ENCODE peak calls at places on chromosomes 3 and 15, in eight cellular contexts. X is activated T-cell treated with anti-CD3 and anti-CD28 coated beads for 24 hours, Z is non-pigmented ciliary epithelial cell, Y is foreskin fibroblast, L is H9, F is fibroblast of lung, I is aorta, K is nephron progenitor cell. G is an unnamed sample.

GRCh38 chr3:151537751-151538150 is 76.9 kb upstream of the IGSF10 start:
- DNase-seq in X (no peak), Z (peak), Y (peak), L (no peak), F (peak), I (no peak), K (no peak), G (no peak)

GRCh38 chr3:31066999-31067398 is 172.5 kb upstream of the GADL1 start:
- DNase-seq in X (no peak), Z (peak), Y (peak), L (no peak), F (peak), I (no peak), K (no peak), G (no peak)

GRCh38 chr3:55269096-55269495 is 218.0 kb downstream of the WNT5A start:
- DNase-seq in X (no peak), Z (no peak), Y (no peak), L (no peak), F (no peak), I (no peak), K (no peak), G (no peak)

GRCh38 chr15:77519540-77519939 is 98.9 kb downstream of the HMG20A start:
- DNase-seq in X (no peak), Z (no peak), Y (no peak), L (no peak), F (no peak), I (no peak), K (no peak), G (no peak)

GRCh38 chr3:55588120-55588765 is 101.1 kb upstream of the WNT5A start:
- DNase-seq in X (no peak), Z (no peak), Y (no peak), L (no peak), F (no peak), I (no peak), K (no peak), G (no peak)

GRCh38 chr15:48472756-48473155 is 141.5 kb downstream of the DUT start:
- DNase-seq in X (no peak), Z (no peak), Y (peak), L (no peak), F (peak), I (no peak), K (no peak), G (no peak)

GRCh38 chr3:129936757-129937156 is 37.8 kb upstream of the TRH start:
- DNase-seq in X (peak), Z (peak), Y (peak), L (no peak), F (peak), I (no peak), K (no peak), G (no peak)

GRCh38 chr3:128427175-128427857 is 39.4 kb downstream of the DNAJB8 start:
- DNase-seq in X (no peak), Z (no peak), Y (no peak), L (no peak), F (no peak), I (no peak), K (no peak), G (no peak)

GRCh38 chr3:115469649-115470048 is 153.7 kb upstream of the GAP43 start:
- DNase-seq in X (no peak), Z (no peak), Y (no peak), L (no peak), F (no peak), I (no peak), K (no peak), G (no peak)

GRCh38 chr3:122677261-122677660 is 3.4 kb upstream of the PARP14 start:
- DNase-seq in X (no peak), Z (no peak), Y (no peak), L (no peak), F (peak), I (no peak), K (no peak), G (no peak)

GRCh38 chr3:17307889-17308288 is 423.1 kb downstream of the PLCL2 start:
- DNase-seq in X (no peak), Z (no peak), Y (no peak), L (no peak), F (no peak), I (no peak), K (no peak), G (no peak)

GRCh38 chr15:63892794-63893441 is 59.2 kb upstream of the HERC1 start:
- DNase-seq in X (peak), Z (no peak), Y (no peak), L (no peak), F (no peak), I (no peak), K (no peak), G (no peak)

GRCh38 chr3:123365450-123366143 is 83.3 kb downstream of the ADCY5 start:
- DNase-seq in X (no peak), Z (no peak), Y (no peak), L (peak), F (no peak), I (no peak), K (peak), G (no peak)

GRCh38 chr3:26558257-26558656 is 64.3 kb upstream of the LRRC3B start:
- DNase-seq in X (no peak), Z (no peak), Y (no peak), L (no peak), F (no peak), I (no peak), K (no peak), G (no peak)

GRCh38 chr15:64019764-64020163 is 26.5 kb downstream of the DAPK2 start:
- DNase-seq in X (no peak), Z (no peak), Y (no peak), L (no peak), F (no peak), I (no peak), K (no peak), G (no peak)

GRCh38 chr15:83784975-83785374 is 131.1 kb downstream of the ADAMTSL3 start:
- DNase-seq in X (no peak), Z (no peak), Y (peak), L (no peak), F (peak), I (no peak), K (no peak), G (no peak)

GRCh38 chr3:10867384-10867783 is 51.4 kb downstream of the SLC6A11 start:
- DNase-seq in X (no peak), Z (no peak), Y (no peak), L (peak), F (peak), I (no peak), K (peak), G (no peak)

GRCh38 chr3:13339833-13340232 is 80.3 kb downstream of the NUP210 start:
- DNase-seq in X (no peak), Z (no peak), Y (no peak), L (no peak), F (no peak), I (no peak), K (no peak), G (no peak)

GRCh38 chr3:28476194-28476593 is 127.6 kb upstream of the AZI2 start:
- DNase-seq in X (no peak), Z (peak), Y (peak), L (no peak), F (peak), I (no peak), K (no peak), G (no peak)

GRCh38 chr3:27326211-27326948 is 42.8 kb downstream of the NEK10 start:
- DNase-seq in X (no peak), Z (peak), Y (peak), L (no peak), F (peak), I (no peak), K (no peak), G (no peak)

GRCh38 chr3:190038050-190038631 is 82.6 kb downstream of the P3H2 start:
- DNase-seq in X (no peak), Z (no peak), Y (peak), L (no peak), F (peak), I (peak), K (no peak), G (no peak)

GRCh38 chr15:77630956-77631789 is 1.5 kb downstream of the LINGO1 start:
- DNase-seq in X (no peak), Z (no peak), Y (peak), L (peak), F (no peak), I (no peak), K (peak), G (no peak)

G was measured in type B pancreatic cell.